ENCODE peak calls at places on chromosomes 5 and 9, in four cellular contexts. One of them, this sample, is unnamed.
A peak's percentile ranks its signal among the peaks of the same experiment; 100 is the strongest.

GRCh38 chr5:72156921-72157320 is 49.6 kb downstream of the MAP1B start:
- DNase-seq in AG08396: peak; percentile 62
- DNase-seq in HFF-Myc: peak; percentile 90
- DNase-seq in GM12865: no peak
- DNase-seq in this sample: no peak

GRCh38 chr5:65986050-65986451 is 59.7 kb downstream of the ERBIN start:
- DNase-seq in AG08396: no peak
- DNase-seq in HFF-Myc: peak; percentile 24
- DNase-seq in GM12865: no peak
- DNase-seq in this sample: no peak

GRCh38 chr5:156947933-156948332 is 15.1 kb downstream of the TIMD4 start:
- DNase-seq in AG08396: no peak
- DNase-seq in HFF-Myc: no peak
- DNase-seq in GM12865: no peak
- DNase-seq in this sample: no peak

GRCh38 chr9:83432104-83432627 is 106.0 kb downstream of the FRMD3 start:
- DNase-seq in AG08396: peak; percentile 63
- DNase-seq in HFF-Myc: no peak
- DNase-seq in GM12865: no peak
- DNase-seq in this sample: no peak

GRCh38 chr9:123523828-123524227 is 167.8 kb downstream of the CRB2 start:
- DNase-seq in AG08396: no peak
- DNase-seq in HFF-Myc: no peak
- DNase-seq in GM12865: no peak
- DNase-seq in this sample: no peak

GRCh38 chr9:34574632-34575031 is 14.9 kb downstream of the CNTFR start:
- DNase-seq in AG08396: no peak
- DNase-seq in HFF-Myc: no peak
- DNase-seq in GM12865: no peak
- DNase-seq in this sample: no peak

GRCh38 chr9:31700252-31701045 is 684.0 kb upstream of the ACO1 start:
- DNase-seq in AG08396: no peak
- DNase-seq in HFF-Myc: no peak
- DNase-seq in GM12865: no peak
- DNase-seq in this sample: no peak

GRCh38 chr5:120254385-120254784 is 209.7 kb upstream of the PRR16 start:
- DNase-seq in AG08396: no peak
- DNase-seq in HFF-Myc: no peak
- DNase-seq in GM12865: no peak
- DNase-seq in this sample: no peak

This sample was measured in caudate nucleus.